ENCODE peak calls at places on chromosomes 13 and 19, in four cellular contexts. A is heart left ventricle, Y is BE2C, Z is tibial nerve. G is an unnamed sample.
A peak's percentile ranks its signal among the peaks of the same experiment; 100 is the strongest.

GRCh38 chr13:20353973-20354372 is 121.9 kb upstream of the GJB6 start:
- DNase-seq in A (no peak), Y (no peak), Z (no peak), G (no peak)

GRCh38 chr13:98413796-98414195 is 163.1 kb downstream of the STK24 start:
- DNase-seq in A (no peak), Y (no peak), Z (no peak), G (no peak)

GRCh38 chr13:19072543-19072942 is 109.1 kb downstream of the TUBA3C start:
- DNase-seq in A (no peak), Y (no peak), Z (no peak), G (no peak)

GRCh38 chr19:38004505-38005223 is 97.7 kb downstream of the SIPA1L3 start:
- DNase-seq in A (peak; percentile 89), Y (peak; percentile 92), Z (peak; percentile 74), G (peak; percentile 74)

GRCh38 chr13:19862511-19863313 is 737 bp downstream of the ZMYM5 start:
- DNase-seq in A (peak; percentile 28), Y (peak; percentile 40), Z (no peak), G (peak; percentile 46)

GRCh38 chr19:40521276-40521675 is 54.5 kb downstream of the SPTBN4 start:
- DNase-seq in A (no peak), Y (peak; percentile 37), Z (no peak), G (no peak)

GRCh38 chr13:90445179-90445578 is 902.3 kb upstream of the MIR17HG start:
- DNase-seq in A (no peak), Y (no peak), Z (no peak), G (peak; percentile 55)

GRCh38 chr13:66657165-66657895 is 572.8 kb downstream of the PCDH9 start:
- DNase-seq in A (peak; percentile 86), Y (peak; percentile 90), Z (no peak), G (no peak)

GRCh38 chr13:99371956-99372355 is 64.8 kb upstream of the GPR183 start:
- DNase-seq in A (no peak), Y (no peak), Z (no peak), G (no peak)

GRCh38 chr19:52270266-52270885 is 989 bp downstream of the ZNF766 start:
- DNase-seq in A (peak; percentile 30), Y (peak; percentile 26), Z (no peak), G (no peak)

GRCh38 chr19:33396701-33397535 is 23.4 kb downstream of the CEBPG start:
- DNase-seq in A (peak; percentile 51), Y (peak; percentile 11), Z (no peak), G (peak; percentile 27)

GRCh38 chr13:99307648-99308339 is 595 bp upstream of the GPR183 start:
- DNase-seq in A (peak; percentile 41), Y (no peak), Z (no peak), G (no peak)

GRCh38 chr13:42333613-42334328 is 61.8 kb downstream of the AKAP11 start:
- DNase-seq in A (no peak), Y (no peak), Z (no peak), G (peak; percentile 29)

GRCh38 chr19:14090509-14091085 is at the start of gene SAMD1:
- DNase-seq in A (peak; percentile 95), Y (peak; percentile 92), Z (peak; percentile 89), G (peak; percentile 90)

GRCh38 chr13:50829226-50829625 is 14.3 kb downstream of the DLEU7 start:
- DNase-seq in A (no peak), Y (no peak), Z (no peak), G (no peak)

GRCh38 chr13:23087884-23088283 is 92.9 kb upstream of the SGCG start:
- DNase-seq in A (no peak), Y (peak; percentile 42), Z (no peak), G (peak; percentile 53)

GRCh38 chr19:4977299-4978174 is 8.6 kb downstream of the KDM4B start:
- DNase-seq in A (peak; percentile 65), Y (peak; percentile 72), Z (no peak), G (no peak)
- H3K4me1 ChIP-seq in A (peaks cover 43% of the 10 kb centered on the region), Y (peaks cover 9% of the 10 kb centered on the region), Z (peaks cover 3% of the 10 kb centered on the region), G (no peaks in the 10 kb centered on the region)

GRCh38 chr19:49913720-49914119 is 15.3 kb upstream of the ATF5 start:
- DNase-seq in A (no peak), Y (no peak), Z (no peak), G (no peak)

GRCh38 chr19:49918089-49918488 is 10.9 kb upstream of the ATF5 start:
- DNase-seq in A (no peak), Y (no peak), Z (no peak), G (no peak)

GRCh38 chr19:49912965-49913685 is 15.9 kb upstream of the ATF5 start:
- DNase-seq in A (no peak), Y (no peak), Z (no peak), G (peak; percentile 75)

GRCh38 chr19:49916839-49917733 is 11.9 kb upstream of the ATF5 start:
- DNase-seq in A (no peak), Y (no peak), Z (no peak), G (peak; percentile 41)

GRCh38 chr19:49915271-49915670 is 13.7 kb upstream of the ATF5 start:
- DNase-seq in A (no peak), Y (no peak), Z (no peak), G (no peak)
- TF ChIP-seq CTCF in A (no peak), Y (peak; percentile 34), Z (no peak), G (no peak)

GRCh38 chr19:39135701-39136100 is 10.1 kb downstream of the PAK4 start:
- DNase-seq in A (no peak), Y (no peak), Z (no peak), G (no peak)
- H3K4me1 ChIP-seq in A (peaks cover 42% of the 10 kb centered on the region), Y (peaks cover 30% of the 10 kb centered on the region), Z (no peaks in the 10 kb centered on the region), G (peaks cover 60% of the 10 kb centered on the region)

DNA sequence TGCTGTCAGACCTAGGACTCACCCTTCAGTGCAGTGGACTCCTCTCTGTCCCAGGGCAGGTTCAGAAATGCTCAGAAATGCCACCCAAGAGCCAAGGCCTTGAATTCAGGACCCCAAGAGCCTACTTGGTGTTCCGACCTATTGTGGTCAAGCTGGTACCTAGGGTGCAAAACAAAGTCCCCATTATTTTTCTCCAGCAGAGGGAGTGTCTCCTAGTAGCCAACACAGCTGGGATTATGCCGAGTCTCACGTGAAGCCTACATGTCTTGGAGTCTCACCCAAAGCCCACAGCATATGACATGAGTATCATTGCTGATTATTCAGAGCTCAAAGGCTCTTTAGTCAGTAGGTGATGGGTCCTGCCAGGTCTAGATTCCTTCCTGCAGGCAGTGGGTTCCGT is 671.1 kb upstream of the SPRY2 start:
- DNase-seq in A (no peak), Y (no peak), Z (no peak), G (no peak)
- TF ChIP-seq CTCF in A (no peak), Y (peak; percentile 29), Z (no peak), G (no peak)

GRCh38 chr19:15279326-15279904 is 47.2 kb upstream of the EPHX3 start:
- DNase-seq in A (no peak), Y (no peak), Z (no peak), G (no peak)
- H3K4me1 ChIP-seq in A (peaks cover 96% of the 10 kb centered on the region), Y (peaks cover 46% of the 10 kb centered on the region), Z (no peaks in the 10 kb centered on the region), G (peaks cover 49% of the 10 kb centered on the region)

GRCh38 chr13:48319458-48320395 is 16.2 kb downstream of the RB1 start:
- DNase-seq in A (no peak), Y (no peak), Z (no peak), G (no peak)
- TF ChIP-seq CTCF in A (no peak), Y (no peak), Z (no peak), G (no peak)

GRCh38 chr19:2779121-2779740 is 3.8 kb downstream of the SGTA start:
- DNase-seq in A (no peak), Y (no peak), Z (no peak), G (no peak)
- H3K4me1 ChIP-seq in A (peaks cover 64% of the 10 kb centered on the region), Y (peaks cover 2% of the 10 kb centered on the region), Z (no peaks in the 10 kb centered on the region), G (peaks cover 7% of the 10 kb centered on the region)

DNA sequence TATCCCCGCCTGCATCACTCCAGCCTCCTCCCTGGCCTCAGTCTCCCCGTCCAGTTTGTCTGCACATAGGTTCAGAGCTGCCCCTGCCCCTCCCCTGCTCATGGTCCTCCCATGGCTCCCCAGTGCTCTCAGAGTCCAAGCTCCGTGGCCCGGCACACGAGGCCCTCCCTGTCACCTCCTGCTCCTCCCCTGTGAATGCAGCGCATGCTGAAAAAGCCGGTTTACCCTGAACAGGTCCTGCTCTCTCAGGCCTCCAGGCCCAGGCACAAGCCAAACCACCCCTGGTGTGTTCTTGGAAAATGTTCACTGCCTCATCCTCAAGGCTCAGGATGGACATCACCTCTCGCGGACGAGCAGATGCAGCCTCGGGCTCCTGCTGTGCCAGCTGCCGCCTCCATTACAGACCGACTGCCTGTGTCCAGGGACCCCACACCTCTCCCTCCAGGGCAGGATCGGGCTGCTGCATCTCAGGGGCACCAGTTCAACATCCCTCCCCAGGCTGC is 13.0 kb downstream of the EMP3 start:
- DNase-seq in A (no peak), Y (no peak), Z (no peak), G (no peak)
- TF ChIP-seq CTCF in A (no peak), Y (no peak), Z (no peak), G (no peak)

GRCh38 chr19:29588095-29588494 is 18.0 kb upstream of the POP4 start:
- DNase-seq in A (no peak), Y (no peak), Z (no peak), G (no peak)

GRCh38 chr19:29590278-29590677 is 15.8 kb upstream of the POP4 start:
- DNase-seq in A (no peak), Y (no peak), Z (no peak), G (no peak)

GRCh38 chr19:29593869-29594268 is 12.2 kb upstream of the POP4 start:
- DNase-seq in A (no peak), Y (no peak), Z (no peak), G (no peak)

GRCh38 chr19:29587518-29587986 is 18.5 kb upstream of the POP4 start:
- DNase-seq in A (no peak), Y (no peak), Z (no peak), G (no peak)

DNA sequence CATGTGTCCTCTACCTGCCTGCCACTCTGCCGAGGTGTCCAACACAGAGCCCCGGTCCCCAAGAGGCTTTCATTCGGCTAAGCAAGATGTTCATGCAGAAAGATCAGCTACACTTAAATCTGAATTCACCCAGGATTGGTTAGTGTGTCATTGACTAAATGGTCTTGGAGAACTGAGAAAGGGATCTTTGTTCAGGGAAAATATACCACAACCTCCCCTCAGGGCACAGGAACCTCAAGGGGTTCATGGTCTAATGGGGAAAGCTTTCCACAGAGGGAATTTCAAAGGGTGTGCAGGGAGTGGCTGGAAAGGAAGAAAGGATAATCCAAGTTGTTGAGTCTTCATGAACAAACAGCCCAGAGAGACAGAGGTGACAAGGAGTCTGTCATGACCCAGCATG is 14.4 kb upstream of the POP4 start:
- DNase-seq in A (no peak), Y (no peak), Z (no peak), G (no peak)
- H3K4me1 ChIP-seq in A (no peaks in the 10 kb centered on the region), Y (no peaks in the 10 kb centered on the region), Z (no peaks in the 10 kb centered on the region), G (no peaks in the 10 kb centered on the region)

G was measured in Caco-2.